ENCODE peak calls at places on chromosomes 11 and 22, in five cellular contexts. Y, H, Q, P and U are unnamed samples.
A peak's percentile ranks its signal among the peaks of the same experiment; 100 is the strongest.

GRCh38 chr11:82869657-82870056 is 30.6 kb downstream of the PRCP start:
- DNase-seq in Q (no peak), H (no peak), Y (no peak), P (no peak), U (no peak)

GRCh38 chr11:11534981-11535380 is 86.8 kb downstream of the GALNT18 start:
- DNase-seq in H (no peak), Q (no peak), Y (no peak), P (no peak), U (no peak)

GRCh38 chr11:119788096-119788883 is 59.3 kb upstream of the NECTIN1 start:
- DNase-seq in P (no peak), Y (no peak), H (no peak), Q (no peak), U (no peak)

GRCh38 chr11:115193931-115194797 is 310.1 kb downstream of the CADM1 start:
- DNase-seq in Q (no peak), H (no peak), P (no peak), Y (no peak), U (no peak)

GRCh38 chr11:71248656-71249055 is 3.7 kb downstream of the SHANK2 start:
- DNase-seq in H (no peak), P (no peak), Q (no peak), Y (no peak), U (no peak)

GRCh38 chr11:60764879-60765278 is 8.2 kb downstream of the MS4A15 start:
- DNase-seq in Q (no peak), H (no peak), Y (no peak), P (no peak), U (no peak)

GRCh38 chr11:128790200-128790599 is 76.9 kb downstream of the KCNJ1 start:
- DNase-seq in Y (no peak), Q (no peak), H (no peak), P (no peak), U (no peak)

GRCh38 chr11:47271961-47272661 is 2.2 kb downstream of the MADD start:
- DNase-seq in P (no peak), H (no peak), Y (peak; percentile 60), Q (no peak), U (no peak)

GRCh38 chr22:39208013-39208680 is 36.6 kb downstream of the PDGFB start:
- DNase-seq in H (no peak), P (no peak), Y (no peak), Q (no peak), U (no peak)

GRCh38 chr22:34781676-34782075 is 284.3 kb upstream of the ISX start:
- DNase-seq in H (no peak), P (no peak), Q (no peak), Y (no peak), U (no peak)

GRCh38 chr11:78916759-78917158 is 342.1 kb upstream of the NARS2 start:
- DNase-seq in H (no peak), P (no peak), Q (no peak), Y (no peak), U (no peak)

GRCh38 chr11:84398017-84398626 is 1112.0 kb upstream of the CCDC90B start:
- DNase-seq in Y (no peak), Q (no peak), P (no peak), H (no peak), U (no peak)

GRCh38 chr11:112613051-112613972 is 347.9 kb upstream of the NCAM1 start:
- DNase-seq in Q (peak; percentile 62), H (no peak), Y (no peak), P (no peak), U (no peak)

GRCh38 chr11:7020183-7020917 is at the start of the genes NLRP14 and ZNF214:
- DNase-seq in Q (peak; percentile 75), H (peak; percentile 90), P (peak; percentile 5), Y (peak; percentile 94), U (peak; percentile 97)

GRCh38 chr22:46087816-46088277 is 62.5 kb upstream of the PPARA start:
- DNase-seq in P (no peak), Y (peak; percentile 80), Q (no peak), H (no peak), U (no peak)

GRCh38 chr11:116258821-116259220 is 514.0 kb downstream of the BUD13 start:
- DNase-seq in P (no peak), Q (no peak), Y (no peak), H (no peak), U (no peak)

GRCh38 chr11:59992420-59992819 is 24.6 kb upstream of the OOSP4B start:
- DNase-seq in P (no peak), H (no peak), Y (no peak), Q (no peak), U (no peak)

GRCh38 chr11:130181295-130182272 is 22.0 kb downstream of the ST14 start:
- DNase-seq in P (no peak), Q (no peak), Y (peak; percentile 84), H (no peak), U (no peak)

GRCh38 chr22:48434868-48435250 is 1392.8 kb downstream of the BRD1 start:
- DNase-seq in Q (no peak), H (no peak), P (no peak), Y (no peak), U (no peak)

GRCh38 chr22:48238966-48239365 is 1476.5 kb downstream of the TBC1D22A start:
- DNase-seq in P (no peak), Y (no peak), Q (no peak), H (no peak), U (peak; percentile 44)

GRCh38 chr11:78459738-78460137 is 42.1 kb upstream of the GAB2 start:
- DNase-seq in P (no peak), Q (no peak), H (no peak), Y (no peak), U (no peak)

GRCh38 chr11:116046127-116046526 is 541.9 kb upstream of the CADM1 start:
- DNase-seq in Q (no peak), Y (no peak), H (no peak), P (no peak), U (no peak)

GRCh38 chr11:119750056-119750455 is 21.1 kb upstream of the NECTIN1 start:
- DNase-seq in Y (no peak), Q (no peak), H (no peak), P (no peak), U (no peak)

GRCh38 chr11:106821291-106821690 is 197.0 kb downstream of the GUCY1A2 start:
- DNase-seq in P (peak; percentile 26), Y (no peak), H (no peak), Q (no peak), U (no peak)

GRCh38 chr22:19968450-19968891 is 26.9 kb upstream of the TXNRD2 start:
- DNase-seq in H (no peak), Q (no peak), P (no peak), Y (no peak), U (no peak)

GRCh38 chr11:109940816-109941215 is 152.4 kb upstream of the ZC3H12C start:
- DNase-seq in Y (no peak), Q (peak; percentile 39), P (no peak), H (peak; percentile 84), U (no peak)

GRCh38 chr11:64643258-64643881 is 52.4 kb downstream of the SLC22A12 start:
- DNase-seq in H (no peak), P (no peak), Y (no peak), Q (no peak), U (no peak)

GRCh38 chr22:20118572-20119020 is 1.6 kb upstream of the TRMT2A start:
- DNase-seq in Q (no peak), Y (no peak), P (no peak), H (no peak), U (no peak)

GRCh38 chr11:10181811-10182210 is 112.2 kb downstream of the SBF2 start:
- DNase-seq in Y (no peak), P (no peak), Q (peak; percentile 26), H (peak; percentile 17), U (no peak)

GRCh38 chr11:68831124-68831523 is 10.6 kb downstream of the CPT1A start:
- DNase-seq in Y (peak; percentile 87), Q (no peak), H (no peak), P (no peak), U (no peak)

DNA sequence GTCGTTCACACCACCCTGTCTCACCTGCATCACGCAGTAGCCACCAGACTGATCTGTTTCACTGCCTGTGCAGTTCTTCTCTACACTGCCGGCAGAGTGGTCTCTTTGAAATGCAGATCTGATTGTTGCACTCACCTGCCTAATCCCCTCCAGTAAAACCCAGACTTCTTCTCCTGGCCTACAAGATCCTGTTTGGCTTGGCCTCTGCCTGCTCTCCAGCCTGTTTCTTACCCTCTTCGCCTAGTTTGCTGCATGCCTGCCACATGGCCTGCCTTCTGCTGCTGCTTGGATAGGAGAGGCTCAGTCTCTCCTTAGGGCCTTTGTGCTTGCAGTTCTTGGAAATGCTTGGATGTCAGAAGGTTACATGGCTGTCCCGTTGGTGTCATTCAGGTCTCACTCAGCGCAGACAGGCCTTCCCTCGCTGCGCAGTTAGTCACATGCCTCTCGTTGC is 42.0 kb downstream of the PACS1 start:
- DNase-seq in H (no peak), Q (no peak), P (no peak), Y (no peak), U (no peak)
- H3K4me3 ChIP-seq in H (no peak overlapping the region), Q (no peak overlapping the region), P (no peak overlapping the region), Y (no peak overlapping the region), U (no peak overlapping the region)

GRCh38 chr22:36506637-36507517 is at the start of gene FOXRED2:
- DNase-seq in P (no peak), Y (peak; percentile 92), H (no peak), Q (no peak), U (no peak)
- TF ChIP-seq POLR2AphosphoS5 in P (peak; percentile 90), Y (peak; percentile 81), H (peak; percentile 71), Q (peak; percentile 79), U (no peak)

DNA sequence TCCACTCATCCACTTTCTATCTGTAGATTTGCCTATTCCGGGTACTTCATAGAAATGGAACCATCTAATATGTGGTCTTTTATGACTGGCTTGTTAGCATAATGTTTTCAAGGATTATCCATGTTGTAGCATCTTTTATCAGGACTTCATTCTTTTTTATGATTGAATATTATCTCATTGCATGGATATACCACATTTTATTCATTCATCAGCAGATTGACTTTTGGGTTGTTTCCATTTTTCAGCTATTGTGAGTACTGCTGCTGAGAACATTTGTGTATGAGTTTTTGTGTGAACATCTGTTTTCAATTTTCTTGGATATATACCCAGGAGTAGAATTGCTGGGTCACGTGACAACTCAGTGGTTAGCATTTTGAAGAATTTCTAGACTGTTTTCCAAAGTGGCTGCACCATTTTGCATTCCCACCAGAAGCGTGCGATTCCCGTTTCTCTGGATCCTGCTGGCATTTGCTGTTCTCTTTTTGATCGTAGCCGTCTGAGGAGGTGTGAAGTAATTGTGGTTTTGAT is 8.9 kb downstream of the DERL3 start:
- DNase-seq in H (no peak), P (peak; percentile 94), Y (no peak), Q (no peak), U (no peak)
- H3K4me3 ChIP-seq in H (no peak overlapping the region), P (peak overlapping the region; percentile 67), Y (no peak overlapping the region), Q (no peak overlapping the region), U (no peak overlapping the region)

DNA sequence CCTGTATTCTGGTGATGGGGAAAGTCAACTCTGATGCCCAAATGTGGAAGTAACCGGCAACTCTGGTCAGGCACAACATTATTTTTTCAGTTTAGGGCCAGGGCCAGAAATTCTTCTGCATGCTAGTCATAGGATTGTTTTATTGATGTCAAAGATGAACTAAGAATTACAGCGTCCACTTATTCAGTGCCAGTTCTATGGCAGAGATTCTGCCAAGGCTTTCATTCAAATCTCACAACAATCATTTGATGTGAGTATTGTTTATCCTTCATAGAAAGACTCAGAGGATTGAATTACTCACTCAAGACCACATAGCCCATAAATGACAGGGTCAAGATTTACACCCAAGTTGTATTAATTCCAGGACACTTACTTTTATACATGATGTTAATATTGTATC is 87.7 kb downstream of the TMPRSS5 start:
- DNase-seq in H (no peak), P (no peak), Y (no peak), Q (no peak), U (no peak)
- TF ChIP-seq POLR2AphosphoS5 in H (no peak), P (no peak), Y (no peak), Q (no peak), U (peak; percentile 56)

GRCh38 chr11:132943325-132943736 is 589.0 kb downstream of the OPCML start:
- DNase-seq in P (no peak), Y (no peak), H (no peak), Q (no peak), U (no peak)
- H3K4me3 ChIP-seq in P (no peak overlapping the region), Y (no peak overlapping the region), H (no peak overlapping the region), Q (no peak overlapping the region), U (peak overlapping the region; percentile 31)

GRCh38 chr22:44455151-44455962 is 42.7 kb downstream of the RTL6 start:
- DNase-seq in Q (no peak), Y (peak; percentile 35), P (no peak), H (no peak), U (peak; percentile 64)
- TF ChIP-seq POLR2AphosphoS5 in Q (no peak), Y (no peak), P (no peak), H (no peak), U (no peak)